ENCODE peak calls at places on chromosome 5, in five cellular contexts. C, J, L, Y and R are unnamed samples.

GRCh38 chr5:160152901-160153300 is 33.7 kb upstream of the PWWP2A start:
- DNase-seq in Y (no peak), C (no peak), J (no peak), L (no peak), R (no peak)

GRCh38 chr5:135569755-135570452 is 8.9 kb downstream of the CXCL14 start:
- DNase-seq in Y (peak; percentile 93), L (peak; percentile 21), J (peak; percentile 28), C (peak; percentile 51), R (no peak)

GRCh38 chr5:96572864-96573512 is 89.2 kb upstream of the CAST start:
- DNase-seq in Y (no peak), J (no peak), L (no peak), C (no peak), R (no peak)

GRCh38 chr5:57453728-57454127 is 28.9 kb downstream of the ACTBL2 start:
- DNase-seq in Y (no peak), J (no peak), C (no peak), L (no peak), R (no peak)

GRCh38 chr5:136276946-136277345 is 84.0 kb upstream of the SMIM32 start:
- DNase-seq in J (no peak), L (no peak), Y (no peak), C (no peak), R (no peak)

GRCh38 chr5:36444582-36444999 is 142.9 kb upstream of the RANBP3L start:
- DNase-seq in L (peak; percentile 62), J (peak; percentile 41), Y (no peak), C (no peak), R (no peak)

GRCh38 chr5:162384225-162384624 is 316.7 kb downstream of the GABRG2 start:
- DNase-seq in C (no peak), L (no peak), Y (no peak), J (no peak), R (no peak)

GRCh38 chr5:143585970-143586369 is 182.5 kb upstream of the NR3C1 start:
- DNase-seq in C (no peak), L (no peak), J (no peak), Y (no peak), R (no peak)

GRCh38 chr5:66406761-66407289 is 189.4 kb upstream of the MAST4 start:
- DNase-seq in J (no peak), L (no peak), Y (no peak), C (no peak), R (no peak)

GRCh38 chr5:153088538-153088937 is 401.9 kb upstream of the GRIA1 start:
- DNase-seq in C (no peak), Y (no peak), L (no peak), J (no peak), R (no peak)

GRCh38 chr5:131224387-131225191 is 39.3 kb upstream of the CDC42SE2 start:
- DNase-seq in L (peak; percentile 15), J (no peak), Y (no peak), C (no peak), R (no peak)

GRCh38 chr5:103139264-103139865 is 19.3 kb downstream of the PPIP5K2 start:
- DNase-seq in Y (peak; percentile 91), J (peak; percentile 80), L (peak; percentile 76), C (peak; percentile 79), R (peak; percentile 62)

GRCh38 chr5:1039210-1039548 is 30.6 kb downstream of the NKD2 start:
- DNase-seq in Y (no peak), J (no peak), C (no peak), L (no peak), R (no peak)

GRCh38 chr5:1036504-1037122 is 28.0 kb downstream of the NKD2 start:
- DNase-seq in L (no peak), J (no peak), C (peak; percentile 17), Y (no peak), R (no peak)

GRCh38 chr5:1038417-1039209 is 30.0 kb downstream of the NKD2 start:
- DNase-seq in Y (no peak), C (peak; percentile 10), L (no peak), J (no peak), R (no peak)

GRCh38 chr5:1037123-1037670 is 28.6 kb downstream of the NKD2 start:
- DNase-seq in Y (no peak), L (no peak), J (no peak), C (peak; percentile 14), R (no peak)

DNA sequence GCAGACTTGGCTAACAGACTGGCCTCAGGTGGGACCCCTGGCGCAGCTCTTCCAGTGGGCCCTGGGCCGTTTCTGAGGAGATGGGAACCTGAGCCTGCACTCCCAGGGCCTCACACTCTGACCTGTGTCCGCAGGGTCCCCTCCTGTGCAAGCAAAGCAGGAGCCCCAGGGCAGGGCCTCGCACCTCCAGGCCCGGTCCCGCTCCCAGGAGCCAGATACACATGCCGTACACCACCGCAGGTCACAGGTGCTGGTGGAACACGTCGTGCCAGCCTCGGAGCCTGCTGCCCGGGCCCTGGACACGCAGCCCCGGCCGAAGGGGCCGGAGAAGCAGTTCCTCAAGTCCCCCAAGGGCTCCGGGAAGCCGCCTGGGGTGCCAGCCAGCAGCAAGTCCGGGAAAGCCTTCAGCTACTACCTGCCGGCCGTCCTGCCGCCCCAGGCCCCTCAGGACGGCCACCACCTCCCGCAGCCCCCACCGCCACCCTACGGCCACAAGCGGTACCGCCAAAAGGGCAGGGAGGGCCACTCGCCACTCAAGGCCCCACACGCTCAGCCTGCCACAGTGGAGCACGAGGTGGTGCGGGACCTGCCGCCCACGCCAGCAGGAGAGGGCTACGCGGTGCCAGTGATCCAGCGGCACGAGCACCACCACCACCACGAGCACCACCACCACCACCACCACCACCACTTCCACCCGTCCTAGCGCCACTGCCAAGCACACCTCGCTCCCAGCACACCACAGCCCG is 29.2 kb downstream of the NKD2 start:
- DNase-seq in C (peak; percentile 18), J (no peak), Y (no peak), L (no peak), R (no peak)
- H3K9me3 ChIP-seq in C (no peaks in the 10 kb centered on the region), J (no peaks in the 10 kb centered on the region), Y (no peaks in the 10 kb centered on the region), L (no peaks in the 10 kb centered on the region), R (peaks cover 2% of the 10 kb centered on the region)

GRCh38 chr5:178540526-178540925 is 49.7 kb downstream of the COL23A1 start:
- DNase-seq in L (no peak), Y (no peak), J (no peak), C (no peak), R (no peak)

GRCh38 chr5:178536541-178537466 is 53.4 kb downstream of the COL23A1 start:
- DNase-seq in L (no peak), J (no peak), Y (no peak), C (no peak), R (no peak)

GRCh38 chr5:178535299-178536175 is 54.7 kb downstream of the COL23A1 start:
- DNase-seq in J (no peak), Y (no peak), C (no peak), L (no peak), R (no peak)

GRCh38 chr5:178537467-178538381 is 52.5 kb downstream of the COL23A1 start:
- DNase-seq in Y (no peak), L (no peak), C (no peak), J (no peak), R (no peak)

DNA sequence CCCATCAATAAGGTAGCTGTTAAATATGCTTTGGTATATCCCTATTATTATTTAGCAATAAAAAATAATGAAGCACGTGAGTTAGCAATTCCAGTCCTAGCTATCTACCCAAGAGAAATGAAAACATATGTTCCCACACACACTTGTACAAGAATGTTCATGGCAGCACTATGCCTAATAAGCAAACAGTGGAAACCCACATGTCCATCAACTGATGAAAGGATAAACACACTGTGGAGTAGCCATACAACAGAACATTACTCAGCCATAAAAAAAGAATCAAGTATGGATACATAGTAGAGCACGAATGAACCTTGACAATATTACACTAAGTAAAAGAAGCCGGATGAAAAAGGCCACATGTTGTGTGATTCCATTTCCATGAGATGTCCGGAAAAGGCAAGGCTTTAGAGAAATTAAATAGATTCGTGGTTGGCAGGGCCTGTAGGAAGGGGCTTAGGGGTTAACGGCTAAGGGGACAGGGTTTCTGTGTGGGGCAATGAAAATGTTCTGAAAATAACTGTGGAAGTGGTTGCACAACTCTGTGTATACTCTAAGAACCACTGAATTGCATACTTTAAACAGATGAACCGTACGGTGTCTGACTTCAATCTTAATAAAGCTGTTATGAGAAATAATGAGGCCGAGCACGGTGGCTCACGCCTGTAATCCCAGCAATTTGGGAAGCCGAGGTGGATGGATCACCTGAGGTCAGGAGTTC is 51.4 kb downstream of the COL23A1 start:
- DNase-seq in J (no peak), L (no peak), C (no peak), Y (no peak), R (no peak)
- H3K9me3 ChIP-seq in J (no peaks in the 10 kb centered on the region), L (no peaks in the 10 kb centered on the region), C (no peaks in the 10 kb centered on the region), Y (no peaks in the 10 kb centered on the region), R (no peaks in the 10 kb centered on the region)

GRCh38 chr5:5572983-5573797 is 150.7 kb downstream of the ICE1 start:
- DNase-seq in Y (no peak), L (no peak), J (no peak), C (no peak), R (no peak)
- H3K9me3 ChIP-seq in Y (no peaks in the 10 kb centered on the region), L (no peaks in the 10 kb centered on the region), J (no peaks in the 10 kb centered on the region), C (no peaks in the 10 kb centered on the region), R (no peaks in the 10 kb centered on the region)

GRCh38 chr5:150946351-150946905 is 41.6 kb upstream of the ZNF300 start:
- DNase-seq in C (peak; percentile 62), J (peak; percentile 89), L (peak; percentile 84), Y (no peak), R (no peak)

GRCh38 chr5:150945947-150946346 is 41.2 kb upstream of the ZNF300 start:
- DNase-seq in Y (no peak), J (no peak), C (peak; percentile 14), L (no peak), R (no peak)

GRCh38 chr5:150948539-150948938 is 43.8 kb upstream of the ZNF300 start:
- DNase-seq in C (no peak), J (no peak), Y (no peak), L (no peak), R (no peak)

GRCh38 chr5:150945501-150945900 is 40.7 kb upstream of the ZNF300 start:
- DNase-seq in C (no peak), J (no peak), Y (no peak), L (no peak), R (no peak)
- H3K9me3 ChIP-seq in C (peaks cover 2% of the 10 kb centered on the region), J (no peaks in the 10 kb centered on the region), Y (peaks cover 71% of the 10 kb centered on the region), L (peaks cover 33% of the 10 kb centered on the region), R (peaks cover 14% of the 10 kb centered on the region)

GRCh38 chr5:158351485-158352140 is 492.7 kb upstream of the CLINT1 start:
- DNase-seq in Y (no peak), C (no peak), J (no peak), L (no peak), R (no peak)

DNA sequence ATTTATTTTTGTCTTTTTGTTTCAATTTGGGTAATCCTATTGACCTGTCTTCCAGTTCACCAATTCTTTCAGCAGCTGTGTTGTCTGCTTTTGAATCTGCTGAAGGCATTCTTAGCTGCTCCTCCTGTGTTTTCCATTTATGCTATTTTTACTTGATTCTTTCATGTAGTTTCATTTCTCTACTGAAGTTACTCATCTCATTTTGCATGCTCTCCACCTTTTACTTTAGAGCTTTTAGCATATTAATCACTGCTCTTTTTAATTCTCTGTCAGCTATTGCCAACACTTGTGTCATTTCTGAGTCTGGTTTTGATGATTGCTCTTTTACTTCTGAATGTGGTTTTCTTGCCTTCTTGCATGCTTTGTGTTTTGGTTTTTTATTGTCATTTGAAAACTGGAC is 496.0 kb upstream of the CLINT1 start:
- DNase-seq in L (no peak), Y (no peak), J (no peak), C (no peak), R (no peak)
- H3K9me3 ChIP-seq in L (no peaks in the 10 kb centered on the region), Y (peaks cover 14% of the 10 kb centered on the region), J (no peaks in the 10 kb centered on the region), C (no peaks in the 10 kb centered on the region), R (no peaks in the 10 kb centered on the region)